ENCODE peak calls at places on chromosomes 5 and 9, in six cellular contexts. M is DND-41, C is A673, Z is PC-9, I is pancreas, A is A549. E is an unnamed sample. For H3K4me1, the result is how much of the 10 kb centered on the place peaks cover.

GRCh38 chr9:131092548-131093440 is 3.5 kb upstream of the AIF1L start:
- DNase-seq in M (no peak), C (no peak), Z (peak), I (no peak), A (no peak), E (no peak)

GRCh38 chr5:153896701-153897100 is 142.0 kb downstream of the FAM114A2 start:
- DNase-seq in M (no peak), C (no peak), Z (no peak), I (no peak), A (no peak), E (no peak)

GRCh38 chr5:82641362-82641988 is 363.3 kb upstream of the RPS23 start:
- DNase-seq in M (peak), C (peak), Z (peak), I (peak), A (peak), E (no peak)

GRCh38 chr9:106956971-106957370 is 94.0 kb downstream of the ZNF462 start:
- DNase-seq in M (no peak), C (no peak), Z (no peak), I (no peak), A (no peak), E (no peak)

GRCh38 chr9:76680716-76681431 is 83.4 kb upstream of the PCA3 start:
- DNase-seq in M (no peak), C (no peak), Z (no peak), I (no peak), A (no peak), E (no peak)

GRCh38 chr9:123111977-123112869 is 78.8 kb downstream of the GPR21 start:
- DNase-seq in M (no peak), C (no peak), Z (no peak), I (no peak), A (no peak), E (no peak)

GRCh38 chr9:99383536-99383935 is 161.5 kb downstream of the SEC61B start:
- DNase-seq in M (no peak), C (no peak), Z (no peak), I (no peak), A (no peak), E (no peak)

GRCh38 chr5:31122998-31123950 is 70.2 kb upstream of the CDH6 start:
- DNase-seq in M (no peak), C (no peak), Z (no peak), I (no peak), A (no peak), E (no peak)

GRCh38 chr5:43099615-43100014 is 21.1 kb upstream of the ZNF131 start:
- DNase-seq in M (no peak), C (no peak), Z (no peak), I (no peak), A (no peak), E (no peak)

GRCh38 chr9:2955616-2956015 is 111.7 kb upstream of the PUM3 start:
- DNase-seq in M (no peak), C (no peak), Z (no peak), I (no peak), A (no peak), E (no peak)

GRCh38 chr9:26604076-26604662 is 288.4 kb downstream of the CAAP1 start:
- DNase-seq in M (no peak), C (no peak), Z (no peak), I (no peak), A (no peak), E (no peak)

GRCh38 chr5:93604119-93604963 is 21.3 kb downstream of the NR2F1 start:
- DNase-seq in M (no peak), C (no peak), Z (no peak), I (peak), A (no peak), E (no peak)

GRCh38 chr5:122295138-122295537 is 16.9 kb upstream of the SNCAIP start:
- DNase-seq in M (no peak), C (peak), Z (no peak), I (no peak), A (no peak), E (no peak)

GRCh38 chr9:110015759-110016158 is 192.2 kb downstream of the C9orf152 start:
- DNase-seq in M (no peak), C (no peak), Z (peak), I (no peak), A (peak), E (peak)

GRCh38 chr5:107805819-107806218 is 135.1 kb upstream of the EFNA5 start:
- DNase-seq in M (no peak), C (no peak), Z (no peak), I (no peak), A (no peak), E (no peak)

GRCh38 chr9:81103597-81104471 is 585.5 kb downstream of the TLE1 start:
- DNase-seq in M (no peak), C (no peak), Z (no peak), I (no peak), A (no peak), E (no peak)

GRCh38 chr9:82332018-82332773 is 343.6 kb downstream of the SPATA31D1 start:
- DNase-seq in M (no peak), C (no peak), Z (peak), I (no peak), A (peak), E (peak)

GRCh38 chr9:97313243-97313642 is 5.8 kb downstream of the CCDC180 start:
- DNase-seq in M (no peak), C (no peak), Z (no peak), I (no peak), A (no peak), E (no peak)

GRCh38 chr5:68274847-68275700 is 59.5 kb downstream of the PIK3R1 start:
- DNase-seq in M (no peak), C (no peak), Z (no peak), I (no peak), A (no peak), E (no peak)

GRCh38 chr9:72907421-72907820 is 45.4 kb downstream of the ALDH1A1 start:
- DNase-seq in M (no peak), C (no peak), Z (no peak), I (no peak), A (no peak), E (no peak)

GRCh38 chr9:131025953-131026858 is 17.2 kb downstream of the LAMC3 start:
- DNase-seq in M (no peak), C (no peak), Z (no peak), I (no peak), A (no peak), E (peak)

GRCh38 chr5:111066261-111066938 is 5.1 kb upstream of the TSLP start:
- DNase-seq in M (no peak), C (no peak), Z (no peak), I (no peak), A (no peak), E (no peak)

GRCh38 chr5:167770461-167770860 is 521.0 kb upstream of the WWC1 start:
- DNase-seq in M (no peak), C (no peak), Z (no peak), I (no peak), A (no peak), E (no peak)

GRCh38 chr9:93299418-93300174 is 115.7 kb downstream of the WNK2 start:
- DNase-seq in M (no peak), C (no peak), Z (no peak), I (peak), A (no peak), E (no peak)

DNA sequence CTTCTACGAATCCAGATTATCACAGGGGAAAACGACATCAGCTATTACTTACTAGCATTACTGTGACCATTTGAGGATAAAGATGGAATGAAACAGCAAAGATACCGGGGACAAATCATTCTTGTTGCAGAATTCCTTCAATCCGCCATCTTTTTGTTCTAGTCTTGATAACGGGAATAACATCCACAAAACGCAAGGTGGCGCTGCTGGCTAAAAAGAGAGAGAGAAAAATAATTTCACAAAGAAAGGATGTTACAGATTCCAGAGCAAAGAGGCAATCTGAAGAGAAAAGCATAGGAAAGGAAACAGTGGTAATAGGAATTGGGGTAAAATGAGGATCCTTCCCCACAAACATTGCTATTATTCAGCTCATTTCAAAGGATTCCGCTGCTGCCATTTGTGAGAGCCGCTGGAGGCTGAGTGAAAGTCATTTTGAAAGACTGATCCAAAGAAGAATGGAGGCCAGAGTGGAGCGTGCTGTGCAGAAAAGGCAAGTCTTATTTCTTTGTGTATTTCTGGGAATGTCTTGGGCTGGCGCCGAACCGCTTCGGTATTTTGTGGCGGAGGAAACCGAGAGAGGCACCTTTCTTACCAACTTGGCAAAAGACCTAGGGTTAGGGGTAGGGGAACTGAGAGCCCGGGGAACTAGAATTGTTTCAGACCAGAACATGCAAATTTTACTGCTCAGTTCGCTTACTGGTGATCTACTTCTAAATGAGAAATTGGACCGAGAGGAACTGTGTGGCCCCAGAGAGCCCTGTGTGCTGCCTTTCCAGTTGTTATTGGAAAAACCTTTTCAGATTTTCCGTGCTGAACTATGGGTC is at the start of gene PCDHB7:
- DNase-seq in M (peak), C (peak), Z (peak), I (no peak), A (peak), E (no peak)
- H3K4me3 ChIP-seq in M (no peak), C (peak), Z (no peak), I (no peak), A (no peak), E (no peak)

GRCh38 chr9:694499-695154 is 146.9 kb upstream of the DMRT1 start:
- DNase-seq in M (no peak), C (no peak), Z (peak), I (no peak), A (peak), E (peak)

GRCh38 chr9:691825-692363 is 149.6 kb upstream of the DMRT1 start:
- DNase-seq in M (no peak), C (no peak), Z (no peak), I (no peak), A (no peak), E (no peak)

GRCh38 chr9:692636-693459 is 148.6 kb upstream of the DMRT1 start:
- DNase-seq in M (no peak), C (peak), Z (no peak), I (no peak), A (no peak), E (no peak)

GRCh38 chr9:695252-695651 is 146.2 kb upstream of the DMRT1 start:
- DNase-seq in M (no peak), C (no peak), Z (no peak), I (no peak), A (no peak), E (no peak)

GRCh38 chr9:693460-694390 is 147.8 kb upstream of the DMRT1 start:
- DNase-seq in M (no peak), C (peak), Z (no peak), I (no peak), A (no peak), E (peak)
- H3K4me1 ChIP-seq in M (under half), C (under half), Z (under half), I (under half), A (half or more), E (half or more)

GRCh38 chr9:125997510-125997823 is 250.3 kb downstream of the PBX3 start:
- DNase-seq in M (no peak), C (no peak), Z (no peak), I (no peak), A (no peak), E (no peak)

GRCh38 chr9:126000256-126000655 is 253.1 kb downstream of the PBX3 start:
- DNase-seq in M (no peak), C (no peak), Z (no peak), I (no peak), A (no peak), E (no peak)

GRCh38 chr9:125999504-125999881 is 252.3 kb downstream of the PBX3 start:
- DNase-seq in M (no peak), C (no peak), Z (no peak), I (no peak), A (no peak), E (no peak)

GRCh38 chr9:126000731-126001580 is 253.8 kb downstream of the PBX3 start:
- DNase-seq in M (no peak), C (no peak), Z (no peak), I (no peak), A (no peak), E (no peak)

GRCh38 chr9:125998837-125999503 is 251.8 kb downstream of the PBX3 start:
- DNase-seq in M (no peak), C (no peak), Z (no peak), I (no peak), A (no peak), E (no peak)
- H3K4me3 ChIP-seq in M (no peak), C (no peak), Z (no peak), I (no peak), A (no peak), E (no peak)

GRCh38 chr5:174284873-174285272 is 239.4 kb downstream of the NSG2 start:
- DNase-seq in M (no peak), C (no peak), Z (no peak), I (no peak), A (no peak), E (no peak)
- H3K4me1 ChIP-seq in M (under half), C (under half), Z (under half), I (under half), A (under half), E (under half)

GRCh38 chr9:136372561-136373299 is 739 bp downstream of the CARD9 start:
- DNase-seq in M (no peak), C (no peak), Z (peak), I (peak), A (no peak), E (peak)
- H3K4me3 ChIP-seq in M (no peak), C (no peak), Z (peak), I (no peak), A (no peak), E (no peak)